ENCODE peak calls at places on chromosomes 3 and 15, in nine cellular contexts. L is NCI-H2029 treated with DMSO at 0.1 percent for 48 hours, I is fibroblast of mammary gland, O is NCI-H2081, Y is lower lobe of right lung, A is stromal cell of bone marrow, X is heart left ventricle, C is non-pigmented ciliary epithelial cell, K is head of caudate nucleus. V is an unnamed sample.

GRCh38 chr3:171193693-171194092 is 167.2 kb upstream of the SLC2A2 start:
- DNase-seq in C (no peak), L (no peak), O (no peak), Y (no peak), K (no peak), A (no peak), X (no peak), I (no peak), V (no peak)

GRCh38 chr3:149968216-149968615 is 2.5 kb downstream of the PFN2 start:
- DNase-seq in A (no peak), K (no peak), I (peak; percentile 37), X (no peak), L (no peak), C (no peak), Y (no peak), O (peak; percentile 41), V (no peak)

GRCh38 chr3:123792473-123793201 is 91.5 kb downstream of the MYLK start:
- DNase-seq in X (no peak), C (no peak), Y (no peak), K (no peak), I (peak; percentile 35), L (no peak), O (no peak), A (no peak), V (no peak)

GRCh38 chr3:189108735-189109134 is 63.0 kb upstream of the TPRG1 start:
- DNase-seq in L (no peak), K (no peak), I (no peak), Y (no peak), C (no peak), A (no peak), O (no peak), X (no peak), V (no peak)

GRCh38 chr3:47019201-47019600 is 39.7 kb downstream of the NBEAL2 start:
- DNase-seq in K (no peak), C (no peak), X (no peak), A (no peak), O (no peak), Y (no peak), I (peak; percentile 9), L (no peak), V (no peak)

GRCh38 chr3:172595648-172596393 is 72.6 kb upstream of the TNFSF10 start:
- DNase-seq in O (peak; percentile 54), C (no peak), K (no peak), L (peak; percentile 39), A (peak; percentile 61), Y (no peak), I (peak; percentile 76), X (no peak), V (no peak)

GRCh38 chr15:51088585-51088984 is 6.1 kb downstream of the TNFAIP8L3 start:
- DNase-seq in X (no peak), A (no peak), O (no peak), Y (no peak), K (no peak), I (no peak), L (no peak), C (no peak), V (no peak)

GRCh38 chr15:70799667-70800450 is 36.5 kb upstream of the UACA start:
- DNase-seq in I (peak; percentile 97), O (no peak), C (peak; percentile 91), A (peak; percentile 99), L (peak; percentile 11), K (no peak), X (peak; percentile 36), Y (no peak), V (no peak)

V was measured in iPS DF 6.9.